ENCODE peak calls at places on chromosomes 1 and 21, in six cellular contexts. F, E, V, C, H and T are unnamed samples. For H3K9me3, the result is how much of the 10 kb centered on the place peaks cover.

GRCh38 chr1:8598060-8598724 is 219.2 kb downstream of the RERE start:
- DNase-seq in F (peak), E (peak), V (no peak), C (no peak), H (no peak), T (peak)

GRCh38 chr1:165883056-165883455 is 55.6 kb downstream of the UCK2 start:
- DNase-seq in F (no peak), E (no peak), V (no peak), C (peak), H (no peak), T (no peak)

GRCh38 chr21:38388219-38388618 is 110.1 kb downstream of the ERG start:
- DNase-seq in F (peak), E (no peak), V (no peak), C (no peak), H (no peak), T (no peak)

GRCh38 chr1:178644308-178645120 is 80.5 kb upstream of the RALGPS2 start:
- DNase-seq in F (no peak), E (no peak), V (no peak), C (peak), H (no peak), T (no peak)

GRCh38 chr1:6052543-6053205 is 7.0 kb downstream of the KCNAB2 start:
- DNase-seq in F (peak), E (peak), V (peak), C (peak), H (no peak), T (peak)

GRCh38 chr21:43789276-43790052 is at the start of gene RRP1:
- DNase-seq in F (peak), E (peak), V (peak), C (peak), H (peak), T (peak)

GRCh38 chr1:248871837-248872401 is 13.0 kb upstream of the ZNF692 start:
- DNase-seq in F (no peak), E (no peak), V (no peak), C (no peak), H (no peak), T (no peak)

GRCh38 chr1:154329551-154330131 is 4.3 kb downstream of the ATP8B2 start:
- DNase-seq in F (no peak), E (no peak), V (no peak), C (no peak), H (no peak), T (no peak)

GRCh38 chr1:109821831-109822745 is 58.4 kb upstream of the EPS8L3 start:
- DNase-seq in F (peak), E (no peak), V (no peak), C (peak), H (no peak), T (no peak)

GRCh38 chr1:64595871-64596515 is 126.1 kb downstream of the CACHD1 start:
- DNase-seq in F (no peak), E (no peak), V (no peak), C (peak), H (no peak), T (peak)

GRCh38 chr1:60937720-60938119 is 144.6 kb upstream of the NFIA start:
- DNase-seq in F (no peak), E (no peak), V (no peak), C (no peak), H (no peak), T (no peak)

GRCh38 chr21:15112858-15113257 is 48.1 kb upstream of the NRIP1 start:
- DNase-seq in F (no peak), E (no peak), V (no peak), C (no peak), H (no peak), T (no peak)

GRCh38 chr1:51648180-51649109 is 31.6 kb downstream of the OSBPL9 start:
- DNase-seq in F (peak), E (no peak), V (peak), C (peak), H (no peak), T (peak)

GRCh38 chr1:181033128-181033798 is 520 bp upstream of the MR1 start:
- DNase-seq in F (peak), E (no peak), V (no peak), C (peak), H (peak), T (no peak)

GRCh38 chr1:75724472-75725022 is at the start of gene ACADM:
- DNase-seq in F (peak), E (peak), V (peak), C (peak), H (peak), T (peak)

GRCh38 chr1:114097109-114097508 is 56.6 kb downstream of the SYT6 start:
- DNase-seq in F (no peak), E (no peak), V (no peak), C (no peak), H (no peak), T (no peak)

GRCh38 chr1:71785470-71785869 is 496.9 kb downstream of the NEGR1 start:
- DNase-seq in F (no peak), E (no peak), V (no peak), C (no peak), H (no peak), T (no peak)

GRCh38 chr1:169160845-169161511 is 54.5 kb downstream of the ATP1B1 start:
- DNase-seq in F (peak), E (peak), V (no peak), C (no peak), H (no peak), T (no peak)

GRCh38 chr21:25626752-25627151 is 12.3 kb upstream of the JAM2 start:
- DNase-seq in F (no peak), E (no peak), V (no peak), C (no peak), H (no peak), T (no peak)

GRCh38 chr1:27342391-27342777 is 562 bp downstream of the SYTL1 start:
- DNase-seq in F (no peak), E (no peak), V (no peak), C (no peak), H (no peak), T (no peak)

GRCh38 chr1:30286984-30287839 is 436.2 kb downstream of the MATN1 start:
- DNase-seq in F (no peak), E (no peak), V (no peak), C (no peak), H (no peak), T (no peak)

GRCh38 chr21:42276076-42276475 is 39.1 kb downstream of the TFF3 start:
- DNase-seq in F (no peak), E (no peak), V (no peak), C (no peak), H (no peak), T (no peak)

GRCh38 chr1:199979071-199979470 is 48.4 kb upstream of the NR5A2 start:
- DNase-seq in F (peak), E (no peak), V (no peak), C (no peak), H (no peak), T (no peak)

GRCh38 chr1:99441234-99442095 is 177.2 kb downstream of the PLPPR4 start:
- DNase-seq in F (peak), E (no peak), V (peak), C (no peak), H (no peak), T (no peak)

GRCh38 chr1:51897699-51898031 is 19.1 kb upstream of the NRDC start:
- DNase-seq in F (peak), E (no peak), V (peak), C (no peak), H (peak), T (no peak)

GRCh38 chr1:22143065-22143514 is at the start of gene WNT4:
- DNase-seq in F (no peak), E (peak), V (no peak), C (peak), H (no peak), T (no peak)

GRCh38 chr1:109819906-109820305 is 56.2 kb upstream of the EPS8L3 start:
- DNase-seq in F (no peak), E (no peak), V (no peak), C (no peak), H (no peak), T (no peak)

GRCh38 chr1:151199860-151200581 is 1.7 kb downstream of the PIP5K1A start:
- DNase-seq in F (peak), E (no peak), V (peak), C (no peak), H (no peak), T (no peak)

GRCh38 chr21:17497345-17497744 is 15.5 kb upstream of the CXADR start:
- DNase-seq in F (no peak), E (no peak), V (no peak), C (no peak), H (no peak), T (no peak)

GRCh38 chr1:55546553-55546952 is 331.4 kb upstream of the USP24 start:
- DNase-seq in F (no peak), E (no peak), V (no peak), C (no peak), H (no peak), T (no peak)

GRCh38 chr1:174877208-174877673 is 122.5 kb upstream of the CACYBP start:
- DNase-seq in F (no peak), E (no peak), V (no peak), C (peak), H (no peak), T (no peak)

GRCh38 chr1:198672124-198672523 is 33.3 kb downstream of the PTPRC start:
- DNase-seq in F (peak), E (no peak), V (no peak), C (peak), H (no peak), T (no peak)

GRCh38 chr1:8439015-8439702 is 121.2 kb downstream of the SLC45A1 start:
- DNase-seq in F (peak), E (peak), V (peak), C (peak), H (no peak), T (no peak)

GRCh38 chr1:87236585-87236984 is 92.1 kb upstream of the LMO4 start:
- DNase-seq in F (peak), E (no peak), V (no peak), C (no peak), H (no peak), T (no peak)

GRCh38 chr21:23162213-23162946 is 2164.2 kb downstream of the NCAM2 start:
- DNase-seq in F (peak), E (no peak), V (no peak), C (no peak), H (no peak), T (no peak)

GRCh38 chr1:214637722-214638473 is 34.9 kb downstream of the CENPF start:
- DNase-seq in F (peak), E (no peak), V (peak), C (peak), H (peak), T (peak)

GRCh38 chr21:43984905-43985689 is 27.0 kb upstream of the TRAPPC10 start:
- DNase-seq in F (peak), E (no peak), V (no peak), C (no peak), H (no peak), T (no peak)

GRCh38 chr1:154427173-154428139 is 22.3 kb downstream of the IL6R start:
- DNase-seq in F (peak), E (peak), V (no peak), C (no peak), H (no peak), T (no peak)

GRCh38 chr1:81703352-81703735 is 97.4 kb upstream of the ADGRL2 start:
- DNase-seq in F (peak), E (no peak), V (no peak), C (no peak), H (no peak), T (no peak)

GRCh38 chr1:119621714-119622113 is 26.4 kb downstream of the ZNF697 start:
- DNase-seq in F (no peak), E (no peak), V (no peak), C (no peak), H (no peak), T (no peak)
- H3K9me3 ChIP-seq in F (under half), E (under half), V (under half), C (under half), H (under half), T (under half)

GRCh38 chr1:12518956-12519707 is 98.9 kb downstream of the DHRS3 start:
- DNase-seq in F (peak), E (peak), V (no peak), C (no peak), H (no peak), T (no peak)
- H3K4me3 ChIP-seq in F (no peak), E (no peak), V (no peak), C (no peak), H (no peak), T (no peak)

GRCh38 chr1:79603862-79604261 is 597.3 kb upstream of the ADGRL4 start:
- DNase-seq in F (peak), E (no peak), V (peak), C (no peak), H (no peak), T (peak)
- H3K9me3 ChIP-seq in F (under half), E (under half), V (under half), C (under half), H (under half), T (under half)

DNA sequence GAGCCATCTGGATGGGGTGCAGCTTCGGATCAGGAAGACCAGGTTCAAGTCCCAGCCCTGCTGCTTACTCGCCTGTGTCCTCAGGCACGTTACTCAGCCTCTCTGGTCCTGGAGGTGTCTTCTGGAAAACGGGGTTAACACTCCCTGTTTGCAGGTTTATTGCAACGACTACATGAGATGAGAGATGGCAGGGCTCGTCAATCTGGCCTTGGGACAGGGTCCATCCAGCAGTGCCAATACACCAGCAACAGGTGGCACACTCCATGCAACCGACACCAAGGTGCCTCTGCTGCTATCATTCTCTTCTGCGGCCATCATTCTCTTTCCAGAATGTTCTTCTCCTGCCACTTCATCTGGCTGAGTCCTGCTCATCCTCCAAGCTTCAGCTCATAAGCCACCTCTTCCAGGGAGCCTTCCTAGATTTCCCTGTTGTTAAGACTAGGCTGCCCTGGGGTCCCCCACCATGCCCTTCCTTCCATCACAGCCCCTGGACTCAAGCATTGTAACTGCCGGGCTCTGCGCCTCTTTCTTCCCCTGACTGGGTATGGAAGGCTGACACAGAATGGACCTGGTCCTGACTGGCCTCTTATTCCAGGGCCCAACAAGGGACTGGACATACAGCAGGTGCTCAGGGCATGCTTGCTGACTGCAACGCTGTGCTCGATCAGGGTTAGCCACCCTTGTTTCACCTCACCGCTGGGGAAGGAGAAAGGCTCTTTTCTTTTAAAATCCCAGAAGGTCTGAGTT is 87.4 kb downstream of the DMRTB1 start:
- DNase-seq in F (no peak), E (peak), V (no peak), C (no peak), H (no peak), T (peak)
- H3K4me3 ChIP-seq in F (no peak), E (no peak), V (no peak), C (no peak), H (no peak), T (no peak)

DNA sequence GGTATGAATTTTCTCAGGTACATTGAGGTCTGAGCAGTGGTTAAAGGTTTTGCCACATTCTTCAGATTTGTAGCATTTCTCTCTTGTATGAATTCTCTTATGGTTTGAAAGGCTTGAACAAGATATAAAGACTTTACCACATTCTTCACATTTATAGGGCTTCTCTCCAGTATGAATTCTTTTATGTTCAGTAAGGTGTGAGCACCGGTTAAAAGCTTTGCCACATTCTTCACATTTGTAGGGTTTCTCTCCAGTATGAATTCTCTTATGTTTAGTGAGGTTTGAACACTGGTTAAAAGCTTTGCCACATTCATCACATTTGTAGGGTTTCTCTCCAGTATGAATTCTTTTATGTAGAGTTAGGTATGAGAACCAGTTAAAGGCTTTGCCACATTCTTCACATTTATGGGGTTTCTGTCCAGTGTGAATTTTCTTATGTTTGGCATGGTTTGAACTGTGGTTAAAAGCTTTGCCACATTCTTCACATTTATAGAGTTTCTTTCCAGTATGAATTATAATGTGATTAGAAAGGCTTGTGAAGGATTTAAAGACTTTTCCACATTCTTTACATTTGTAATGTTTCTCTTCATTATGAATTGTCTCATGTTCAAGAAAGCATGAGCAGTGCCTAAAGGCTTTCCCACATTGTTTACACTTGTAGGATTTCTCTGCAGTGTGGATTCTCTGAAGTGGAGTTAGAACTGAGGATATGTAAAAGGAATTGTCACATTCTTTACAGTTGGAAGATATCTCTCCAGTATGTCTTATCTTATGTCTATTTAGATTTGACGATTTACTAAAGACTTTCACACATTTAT is 18.4 kb upstream of the ZNF124 start:
- DNase-seq in F (no peak), E (no peak), V (no peak), C (no peak), H (no peak), T (no peak)
- H3K9me3 ChIP-seq in F (half or more), E (under half), V (under half), C (under half), H (under half), T (half or more)

GRCh38 chr1:201016943-201017827 is 6.3 kb downstream of the KIF21B start:
- DNase-seq in F (peak), E (no peak), V (no peak), C (no peak), H (no peak), T (no peak)

GRCh38 chr1:201015551-201016091 is 7.9 kb downstream of the KIF21B start:
- DNase-seq in F (peak), E (no peak), V (no peak), C (no peak), H (no peak), T (no peak)

GRCh38 chr1:201014816-201015200 is 8.7 kb downstream of the KIF21B start:
- DNase-seq in F (no peak), E (no peak), V (no peak), C (no peak), H (no peak), T (no peak)

GRCh38 chr1:201017828-201018163 is 5.7 kb downstream of the KIF21B start:
- DNase-seq in F (no peak), E (no peak), V (no peak), C (no peak), H (no peak), T (no peak)

DNA sequence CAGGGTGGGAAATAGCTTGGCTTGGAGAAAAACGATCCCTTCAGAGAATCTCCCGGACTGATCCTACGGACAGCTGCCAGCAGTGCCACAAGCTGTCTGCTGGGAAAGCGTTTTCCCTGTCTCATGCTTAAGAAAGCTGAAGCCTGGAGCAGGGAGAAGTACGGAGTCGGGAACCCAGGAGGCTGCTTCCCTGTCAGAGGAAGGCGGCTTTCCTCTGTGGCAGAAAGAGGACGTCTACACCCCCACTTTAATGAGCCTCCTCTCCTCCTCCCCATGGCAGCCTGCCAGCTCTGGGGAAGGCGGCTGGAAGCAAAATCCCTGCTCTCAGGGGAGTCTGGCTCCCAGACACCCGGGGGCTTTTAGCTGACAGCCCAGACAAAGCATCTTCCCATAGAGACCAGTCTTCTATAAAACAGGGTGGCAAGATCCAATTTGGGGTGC is 7.3 kb downstream of the KIF21B start:
- DNase-seq in F (peak), E (no peak), V (peak), C (no peak), H (no peak), T (no peak)
- H3K4me3 ChIP-seq in F (no peak), E (no peak), V (no peak), C (no peak), H (no peak), T (no peak)